ENCODE peak calls at places on chromosomes 2 and 18, in four cellular contexts. One of them, this sample, is unnamed.

GRCh38 chr2:88627856-88628568 is 748 bp upstream of the EIF2AK3 start:
- DNase-seq in kidney: peak
- DNase-seq in colonic mucosa: peak
- DNase-seq in A549: peak
- DNase-seq in this sample: peak

GRCh38 chr2:20491739-20492531 is 45.1 kb downstream of the RHOB start:
- DNase-seq in kidney: no peak
- DNase-seq in colonic mucosa: no peak
- DNase-seq in A549: no peak
- DNase-seq in this sample: no peak

GRCh38 chr2:190679813-190680591 is 31.1 kb downstream of the NAB1 start:
- DNase-seq in kidney: peak
- DNase-seq in colonic mucosa: peak
- DNase-seq in A549: peak
- DNase-seq in this sample: no peak

GRCh38 chr2:10331033-10331701 is 28.5 kb downstream of the HPCAL1 start:
- DNase-seq in kidney: peak
- DNase-seq in colonic mucosa: peak
- DNase-seq in A549: peak
- DNase-seq in this sample: peak

GRCh38 chr18:23864620-23865019 is 149.9 kb upstream of the TTC39C start:
- DNase-seq in kidney: no peak
- DNase-seq in colonic mucosa: no peak
- DNase-seq in A549: no peak
- DNase-seq in this sample: no peak

GRCh38 chr2:19073522-19073921 is 284.9 kb downstream of the OSR1 start:
- DNase-seq in kidney: no peak
- DNase-seq in colonic mucosa: no peak
- DNase-seq in A549: peak
- DNase-seq in this sample: peak

GRCh38 chr2:121210691-121211090 is 74.3 kb downstream of the TFCP2L1 start:
- DNase-seq in kidney: peak
- DNase-seq in colonic mucosa: peak
- DNase-seq in A549: peak
- DNase-seq in this sample: no peak

GRCh38 chr2:64019083-64019974 is at the start of gene VPS54:
- DNase-seq in kidney: peak
- DNase-seq in colonic mucosa: peak
- DNase-seq in A549: peak
- DNase-seq in this sample: peak

GRCh38 chr18:42719221-42719620 is 396.3 kb downstream of the RIT2 start:
- DNase-seq in kidney: no peak
- DNase-seq in colonic mucosa: no peak
- DNase-seq in A549: no peak
- DNase-seq in this sample: no peak

GRCh38 chr2:111661286-111661940 is 222.6 kb downstream of the ANAPC1 start:
- DNase-seq in kidney: no peak
- DNase-seq in colonic mucosa: no peak
- DNase-seq in A549: no peak
- DNase-seq in this sample: no peak

GRCh38 chr2:141946016-141946415 is 184.8 kb downstream of the LRP1B start:
- DNase-seq in kidney: no peak
- DNase-seq in colonic mucosa: no peak
- DNase-seq in A549: no peak
- DNase-seq in this sample: no peak

DNA sequence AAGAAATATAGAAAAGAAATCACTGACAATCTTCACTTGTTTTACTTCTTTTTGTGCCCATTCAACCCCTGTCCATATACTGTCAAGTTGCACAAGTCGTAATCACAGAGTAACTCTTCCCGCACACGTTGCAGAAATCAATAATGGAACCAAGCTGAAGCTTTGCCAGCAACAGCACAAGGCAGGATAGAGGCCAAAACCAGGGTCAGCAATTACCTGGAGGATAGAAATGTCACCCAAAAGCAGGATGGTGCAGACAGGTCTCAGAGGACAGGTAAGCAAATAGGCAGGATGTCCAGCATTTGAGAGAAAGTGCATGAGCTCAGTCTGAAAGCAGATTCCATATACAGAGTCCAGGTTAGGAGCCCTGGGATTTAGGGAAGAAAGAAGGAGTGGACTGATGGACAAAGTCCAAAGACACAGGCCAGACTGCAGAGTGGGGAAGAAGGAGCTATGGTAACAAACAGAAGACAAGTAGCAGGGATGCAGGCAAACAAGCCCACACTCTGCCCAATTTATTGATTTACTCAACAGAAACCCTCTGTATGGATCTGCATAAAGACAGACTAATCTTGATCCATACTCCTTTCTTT is 52.7 kb downstream of the PID1 start:
- DNase-seq in kidney: no peak
- DNase-seq in colonic mucosa: no peak
- DNase-seq in A549: no peak
- DNase-seq in this sample: no peak
- H3K4me3 ChIP-seq in kidney: no peak
- H3K4me3 ChIP-seq in colonic mucosa: no peak
- H3K4me3 ChIP-seq in A549: no peak
- H3K4me3 ChIP-seq in this sample: no peak

GRCh38 chr2:70901235-70902066 is 34.2 kb upstream of the ATP6V1B1 start:
- DNase-seq in kidney: no peak
- DNase-seq in colonic mucosa: no peak
- DNase-seq in A549: no peak
- DNase-seq in this sample: peak
- TF ChIP-seq CTCF in kidney: no peak
- TF ChIP-seq CTCF in colonic mucosa: no peak
- TF ChIP-seq CTCF in A549: no peak
- TF ChIP-seq CTCF in this sample: no peak

GRCh38 chr2:157572725-157573124 is 55.9 kb downstream of the ACVR1C start:
- DNase-seq in kidney: no peak
- DNase-seq in colonic mucosa: no peak
- DNase-seq in A549: peak
- DNase-seq in this sample: no peak

GRCh38 chr2:157574165-157574564 is 54.5 kb downstream of the ACVR1C start:
- DNase-seq in kidney: no peak
- DNase-seq in colonic mucosa: no peak
- DNase-seq in A549: no peak
- DNase-seq in this sample: no peak
- H3K4me3 ChIP-seq in kidney: no peak
- H3K4me3 ChIP-seq in colonic mucosa: no peak
- H3K4me3 ChIP-seq in A549: no peak
- H3K4me3 ChIP-seq in this sample: no peak

DNA sequence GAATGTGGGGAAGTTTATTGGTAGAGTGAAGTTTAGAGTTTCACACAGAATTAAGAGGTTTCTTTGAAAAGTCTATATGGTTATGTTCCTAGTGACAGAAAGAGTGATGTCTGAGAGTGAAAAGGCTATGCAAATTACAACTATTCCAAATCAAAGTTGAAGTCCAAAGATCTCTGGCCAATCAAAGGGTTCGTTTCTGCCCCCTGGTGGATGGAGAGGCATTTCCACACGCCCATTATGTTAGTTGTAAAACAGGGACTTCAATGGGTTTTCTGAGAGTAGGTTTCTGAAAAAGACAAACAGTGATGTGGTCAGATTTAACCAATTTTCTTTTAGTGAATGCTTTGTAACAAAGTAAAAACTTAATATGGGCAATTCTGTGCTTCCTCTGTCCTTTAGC is 441.5 kb upstream of the POU3F3 start:
- DNase-seq in kidney: no peak
- DNase-seq in colonic mucosa: peak
- DNase-seq in A549: peak
- DNase-seq in this sample: peak
- TF ChIP-seq CTCF in kidney: peak
- TF ChIP-seq CTCF in colonic mucosa: peak
- TF ChIP-seq CTCF in A549: peak
- TF ChIP-seq CTCF in this sample: peak

GRCh38 chr2:157430266-157430665 is 13.6 kb downstream of the CYTIP start:
- DNase-seq in kidney: no peak
- DNase-seq in colonic mucosa: no peak
- DNase-seq in A549: no peak
- DNase-seq in this sample: no peak

GRCh38 chr2:157428500-157429175 is 15.3 kb downstream of the CYTIP start:
- DNase-seq in kidney: no peak
- DNase-seq in colonic mucosa: no peak
- DNase-seq in A549: no peak
- DNase-seq in this sample: no peak

GRCh38 chr2:157427922-157428303 is 16.0 kb downstream of the CYTIP start:
- DNase-seq in kidney: no peak
- DNase-seq in colonic mucosa: no peak
- DNase-seq in A549: no peak
- DNase-seq in this sample: no peak

GRCh38 chr2:157432475-157433106 is 11.3 kb downstream of the CYTIP start:
- DNase-seq in kidney: no peak
- DNase-seq in colonic mucosa: no peak
- DNase-seq in A549: no peak
- DNase-seq in this sample: no peak

GRCh38 chr2:157433335-157433890 is 10.5 kb downstream of the CYTIP start:
- DNase-seq in kidney: no peak
- DNase-seq in colonic mucosa: no peak
- DNase-seq in A549: no peak
- DNase-seq in this sample: no peak
- H3K4me3 ChIP-seq in kidney: peak
- H3K4me3 ChIP-seq in colonic mucosa: no peak
- H3K4me3 ChIP-seq in A549: no peak
- H3K4me3 ChIP-seq in this sample: no peak

This sample was measured in AG10803.